ENCODE peak calls at places on chromosomes 16 and 17, in nine cellular contexts. S, Z, F, L, K, V, T, U and C are unnamed samples. For H3K9me3, the result is how much of the 10 kb centered on the place peaks cover.

GRCh38 chr16:1941924-1942809 is 832 bp downstream of the MSRB1 start:
- DNase-seq in T (peak), V (peak), S (no peak), Z (peak), K (no peak), L (no peak), F (peak), U (peak), C (no peak)

GRCh38 chr17:81484195-81484979 is 28.2 kb downstream of the ACTG1 start:
- DNase-seq in Z (peak), S (peak), K (peak), F (peak), T (peak), L (peak), V (peak), U (peak), C (peak)

GRCh38 chr16:89529097-89529496 is 20.9 kb downstream of the SPG7 start:
- DNase-seq in Z (no peak), U (no peak), S (no peak), T (no peak), K (no peak), F (no peak), L (no peak), V (no peak), C (no peak)

GRCh38 chr17:80474231-80474932 is 2.0 kb downstream of the NPTX1 start:
- DNase-seq in K (no peak), U (no peak), T (no peak), L (no peak), F (no peak), Z (no peak), S (no peak), V (no peak), C (no peak)

GRCh38 chr16:2339521-2340484 is 725 bp downstream of the ABCA3 start:
- DNase-seq in V (peak), S (peak), L (peak), F (peak), U (peak), Z (peak), T (peak), K (no peak), C (no peak)

GRCh38 chr17:70906808-70907207 is 737.5 kb downstream of the KCNJ2 start:
- DNase-seq in F (no peak), V (no peak), T (no peak), K (no peak), L (no peak), Z (no peak), S (no peak), U (no peak), C (no peak)

GRCh38 chr16:73878616-73879015 is 418.0 kb upstream of the PSMD7 start:
- DNase-seq in U (peak), Z (no peak), L (no peak), V (no peak), T (no peak), K (no peak), F (peak), S (no peak), C (no peak)

GRCh38 chr16:24978370-24978914 is 36.7 kb downstream of the ARHGAP17 start:
- DNase-seq in K (no peak), Z (no peak), T (no peak), V (no peak), U (no peak), L (no peak), F (no peak), S (no peak), C (no peak)

GRCh38 chr16:29813644-29814562 is 1.9 kb downstream of the PRRT2 start:
- DNase-seq in L (no peak), T (no peak), S (peak), F (no peak), U (no peak), Z (no peak), K (no peak), V (no peak), C (no peak)

GRCh38 chr16:23691483-23692189 is 12.9 kb downstream of the PLK1 start:
- DNase-seq in S (no peak), T (no peak), L (no peak), Z (no peak), V (peak), K (no peak), F (no peak), U (no peak), C (no peak)

GRCh38 chr17:18004345-18004744 is 31.7 kb downstream of the DRC3 start:
- DNase-seq in U (no peak), V (no peak), T (no peak), Z (no peak), K (no peak), S (no peak), L (no peak), F (peak), C (no peak)

GRCh38 chr17:52157603-52158449 is 688 bp downstream of the CA10 start:
- DNase-seq in U (peak), T (no peak), F (no peak), L (no peak), V (peak), K (no peak), S (no peak), Z (no peak), C (peak)

GRCh38 chr16:86044241-86044671 is 145.3 kb downstream of the IRF8 start:
- DNase-seq in Z (peak), L (peak), T (no peak), V (peak), K (no peak), F (no peak), U (no peak), S (no peak), C (peak)

GRCh38 chr17:38464723-38465419 is 36.6 kb downstream of the ARHGAP23 start:
- DNase-seq in U (no peak), L (no peak), T (peak), Z (peak), S (peak), K (peak), F (peak), V (peak), C (peak)

GRCh38 chr16:67516296-67517177 is 12.1 kb upstream of the RIPOR1 start:
- DNase-seq in V (no peak), F (no peak), U (no peak), T (no peak), K (no peak), Z (no peak), L (no peak), S (no peak), C (no peak)

GRCh38 chr17:70871180-70871818 is 702.0 kb downstream of the KCNJ2 start:
- DNase-seq in Z (no peak), U (peak), F (no peak), V (no peak), L (no peak), T (no peak), S (no peak), K (no peak), C (no peak)

GRCh38 chr17:73784015-73784603 is 139.9 kb upstream of the SDK2 start:
- DNase-seq in Z (no peak), K (no peak), T (no peak), L (no peak), F (no peak), U (no peak), S (no peak), V (no peak), C (no peak)

GRCh38 chr17:73798111-73798748 is 154.0 kb upstream of the SDK2 start:
- DNase-seq in S (no peak), T (no peak), U (peak), V (no peak), L (no peak), K (no peak), F (peak), Z (no peak), C (no peak)

GRCh38 chr16:66416136-66416535 is 11.0 kb upstream of the BEAN1 start:
- DNase-seq in V (no peak), T (no peak), L (no peak), K (no peak), Z (no peak), U (no peak), F (no peak), S (no peak), C (no peak)

GRCh38 chr16:54712866-54713265 is 217.8 kb upstream of the IRX5 start:
- DNase-seq in K (no peak), Z (no peak), T (no peak), F (no peak), V (no peak), L (no peak), S (no peak), U (no peak), C (no peak)

GRCh38 chr16:1142911-1143310 is 10.0 kb upstream of the CACNA1H start:
- DNase-seq in F (no peak), K (no peak), T (no peak), Z (no peak), U (no peak), S (peak), V (no peak), L (no peak), C (no peak)

GRCh38 chr16:56946767-56947603 is 14.8 kb upstream of the CETP start:
- DNase-seq in L (no peak), S (no peak), T (no peak), K (no peak), V (peak), Z (no peak), F (no peak), U (no peak), C (no peak)

GRCh38 chr17:78838574-78839005 is 2.0 kb downstream of the USP36 start:
- DNase-seq in L (no peak), K (no peak), S (no peak), T (no peak), U (peak), F (no peak), V (no peak), Z (no peak), C (no peak)

GRCh38 chr16:87581867-87582220 is 20.5 kb upstream of the JPH3 start:
- DNase-seq in V (peak), S (peak), K (peak), U (no peak), F (peak), Z (no peak), T (peak), L (no peak), C (peak)

GRCh38 chr17:42122371-42123303 is at the start of gene HSPB9:
- DNase-seq in S (peak), U (peak), L (no peak), Z (peak), F (no peak), T (peak), K (no peak), V (peak), C (peak)

GRCh38 chr16:17359778-17360177 is 111.0 kb downstream of the XYLT1 start:
- DNase-seq in V (no peak), K (no peak), L (peak), T (no peak), F (peak), S (no peak), U (no peak), Z (no peak), C (no peak)

GRCh38 chr17:65388911-65389310 is 172.5 kb downstream of the AXIN2 start:
- DNase-seq in V (no peak), F (no peak), K (no peak), U (no peak), L (no peak), T (no peak), S (no peak), Z (no peak), C (no peak)

GRCh38 chr17:58969156-58969555 is 137.5 kb downstream of the TRIM37 start:
- DNase-seq in U (no peak), L (no peak), V (no peak), K (no peak), F (no peak), Z (no peak), T (no peak), S (no peak), C (no peak)

GRCh38 chr17:3659541-3660111 is 8.8 kb downstream of the TAX1BP3 start:
- DNase-seq in T (peak), V (peak), U (peak), L (no peak), Z (no peak), F (peak), S (peak), K (peak), C (peak)

GRCh38 chr17:14580494-14580893 is 279.6 kb downstream of the HS3ST3B1 start:
- DNase-seq in S (no peak), Z (no peak), U (no peak), L (no peak), F (peak), V (no peak), T (no peak), K (no peak), C (no peak)

GRCh38 chr16:88471575-88471974 is 18.5 kb downstream of the ZFPM1 start:
- DNase-seq in Z (no peak), K (no peak), L (no peak), T (no peak), U (no peak), S (no peak), V (no peak), F (peak), C (no peak)

GRCh38 chr17:9090641-9091096 is 69.4 kb downstream of the NTN1 start:
- DNase-seq in U (no peak), T (no peak), F (no peak), S (no peak), Z (no peak), V (peak), L (no peak), K (peak), C (no peak)
- H3K4me3 ChIP-seq in U (no peak), T (no peak), F (no peak), S (no peak), Z (no peak), V (no peak), L (no peak), K (no peak), C (no peak)

DNA sequence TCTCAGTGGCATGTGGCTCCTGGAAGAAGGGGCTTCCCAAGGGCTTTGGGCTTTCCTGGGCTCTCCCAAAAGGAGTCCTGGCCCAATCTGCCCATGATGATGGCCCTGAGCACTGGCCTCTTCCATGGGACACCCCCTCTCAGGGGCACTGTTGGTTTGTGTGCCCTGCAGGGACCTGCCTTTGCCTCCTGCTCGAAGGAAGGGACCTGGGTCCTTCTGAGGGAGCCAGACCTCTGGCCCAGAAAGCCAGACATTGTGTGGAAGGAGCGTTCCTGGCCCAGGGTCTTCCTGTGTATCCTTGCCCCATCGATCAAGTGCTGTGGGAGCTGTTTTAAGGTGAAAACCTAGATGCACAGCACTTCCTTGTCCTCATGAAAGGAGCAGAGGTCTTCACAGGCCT is 1689.3 kb downstream of the TP53TG3F start:
- DNase-seq in T (no peak), Z (no peak), F (no peak), L (no peak), S (no peak), V (no peak), K (no peak), U (no peak), C (no peak)
- H3K9me3 ChIP-seq in T (under half), Z (under half), F (under half), L (under half), S (under half), V (under half), K (under half), U (under half), C (half or more)

GRCh38 chr16:9123871-9124270 is 32.4 kb downstream of the HAPSTR1 start:
- DNase-seq in U (peak), F (peak), L (no peak), Z (peak), K (peak), V (peak), T (peak), S (no peak), C (peak)
- H3K27ac ChIP-seq in U (peak), F (no peak), L (no peak), Z (no peak), K (no peak), V (no peak), T (no peak), S (no peak), C (no peak)

DNA sequence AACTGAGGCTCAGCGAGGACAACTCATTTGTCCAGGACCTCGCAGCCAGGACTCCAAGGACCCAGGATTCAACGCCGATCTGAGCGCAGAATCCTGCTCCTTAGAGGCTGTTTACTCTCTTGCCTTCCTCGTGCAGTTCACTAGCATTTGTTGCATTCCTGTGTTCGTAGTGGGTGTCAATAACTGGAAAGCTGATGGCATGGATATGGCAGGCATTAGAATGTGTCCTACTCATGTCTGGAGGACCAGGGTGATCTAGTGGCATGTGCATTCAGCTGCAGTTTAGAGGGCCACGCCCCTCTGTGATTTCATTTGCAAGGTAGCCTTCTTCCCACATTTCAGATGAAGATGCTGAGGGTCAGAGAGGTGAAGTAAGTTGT is 510 bp downstream of the CRISPLD2 start:
- DNase-seq in T (peak), F (no peak), L (no peak), V (no peak), Z (no peak), K (no peak), U (no peak), S (no peak), C (no peak)
- H3K4me3 ChIP-seq in T (peak), F (no peak), L (peak), V (no peak), Z (peak), K (peak), U (peak), S (peak), C (peak)

DNA sequence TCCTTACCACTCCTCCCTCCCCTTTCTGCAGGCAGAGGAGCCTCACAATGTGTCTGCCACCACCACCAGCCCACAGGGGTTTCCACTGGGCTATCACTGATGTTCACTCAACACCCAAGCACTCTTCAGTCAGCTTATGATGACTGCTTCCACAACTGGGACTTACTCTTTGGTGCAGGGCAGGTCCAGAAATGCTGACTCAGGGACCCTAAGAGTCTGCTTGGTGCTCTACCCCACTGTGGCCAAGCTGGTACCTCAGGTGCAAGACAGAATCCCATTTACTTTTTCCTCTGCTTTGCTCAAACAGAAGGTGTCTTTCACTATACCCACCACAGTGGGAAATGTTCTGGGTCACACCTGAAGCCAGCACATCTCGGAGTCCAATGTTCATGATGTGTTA is 40.1 kb downstream of the ZNF267 start:
- DNase-seq in K (no peak), Z (no peak), V (no peak), T (no peak), S (no peak), U (no peak), L (no peak), F (no peak), C (no peak)
- H3K9me3 ChIP-seq in K (half or more), Z (half or more), V (under half), T (under half), S (under half), U (under half), L (half or more), F (half or more), C (half or more)

GRCh38 chr16:81707411-81708321 is 71.4 kb upstream of the PLCG2 start:
- DNase-seq in T (no peak), Z (peak), V (peak), U (peak), F (peak), K (no peak), L (no peak), S (peak), C (peak)
- H3K27ac ChIP-seq in T (no peak), Z (no peak), V (no peak), U (peak), F (no peak), K (no peak), L (no peak), S (no peak), C (no peak)